ENCODE peak calls at places on chromosomes 12 and 14, in ten cellular contexts. J, S, T, E, L, W, A, N, O and U are unnamed samples. For H3K4me1 and H3K9me3, the result is how much of the 10 kb centered on the place peaks cover.

GRCh38 chr12:78189656-78190055 is 359.0 kb downstream of the NAV3 start:
- DNase-seq in J (no peak), S (no peak), T (peak), E (no peak), L (no peak), W (no peak), A (no peak), N (no peak), O (no peak), U (no peak)

GRCh38 chr12:62472472-62472871 is 5.8 kb downstream of the MON2 start:
- DNase-seq in J (no peak), S (no peak), T (peak), E (no peak), L (no peak), W (peak), A (no peak), N (peak), O (no peak), U (no peak)

GRCh38 chr12:24304285-24304684 is 354.8 kb upstream of the SOX5 start:
- DNase-seq in J (no peak), S (no peak), T (no peak), E (no peak), L (no peak), W (no peak), A (no peak), N (no peak), O (no peak), U (no peak)

GRCh38 chr12:110971189-110971920 is 51.0 kb upstream of the MYL2 start:
- DNase-seq in J (no peak), S (no peak), T (no peak), E (no peak), L (no peak), W (peak), A (no peak), N (no peak), O (no peak), U (no peak)

GRCh38 chr14:55052259-55052930 is 948 bp downstream of the MAPK1IP1L start:
- DNase-seq in J (no peak), S (no peak), T (peak), E (peak), L (no peak), W (no peak), A (no peak), N (no peak), O (no peak), U (no peak)

GRCh38 chr12:6603095-6603567 is 4.0 kb downstream of the CHD4 start:
- DNase-seq in J (no peak), S (no peak), T (peak), E (no peak), L (peak), W (peak), A (peak), N (peak), O (peak), U (peak)

GRCh38 chr12:132218519-132218860 is 74.2 kb downstream of the NOC4L start:
- DNase-seq in J (no peak), S (no peak), T (no peak), E (no peak), L (no peak), W (no peak), A (peak), N (no peak), O (no peak), U (no peak)

GRCh38 chr12:124097681-124098080 is 124.7 kb downstream of the ZNF664 start:
- DNase-seq in J (no peak), S (no peak), T (peak), E (no peak), L (no peak), W (no peak), A (no peak), N (no peak), O (no peak), U (no peak)

GRCh38 chr12:67534046-67534445 is 114.5 kb upstream of the DYRK2 start:
- DNase-seq in J (no peak), S (no peak), T (no peak), E (no peak), L (no peak), W (no peak), A (no peak), N (no peak), O (no peak), U (no peak)

GRCh38 chr12:14948672-14949071 is 10.3 kb upstream of the ERP27 start:
- DNase-seq in J (no peak), S (peak), T (peak), E (no peak), L (peak), W (peak), A (no peak), N (no peak), O (peak), U (no peak)

GRCh38 chr14:52076334-52076733 is 7.5 kb upstream of the NID2 start:
- DNase-seq in J (no peak), S (no peak), T (peak), E (no peak), L (no peak), W (no peak), A (peak), N (no peak), O (no peak), U (peak)

GRCh38 chr12:1583421-1584078 is 10.8 kb downstream of the FBXL14 start:
- DNase-seq in J (no peak), S (peak), T (peak), E (peak), L (peak), W (peak), A (peak), N (peak), O (peak), U (no peak)

GRCh38 chr12:24200013-24200412 is 250.5 kb upstream of the SOX5 start:
- DNase-seq in J (no peak), S (no peak), T (no peak), E (no peak), L (no peak), W (no peak), A (no peak), N (no peak), O (no peak), U (no peak)

GRCh38 chr14:58871972-58872530 is 234.3 kb downstream of the DACT1 start:
- DNase-seq in J (no peak), S (no peak), T (peak), E (no peak), L (no peak), W (no peak), A (no peak), N (no peak), O (no peak), U (no peak)

GRCh38 chr12:19988457-19988856 is 379.9 kb upstream of the PDE3A start:
- DNase-seq in J (no peak), S (no peak), T (peak), E (no peak), L (no peak), W (no peak), A (no peak), N (peak), O (no peak), U (no peak)

GRCh38 chr14:104548802-104549535 is 30.6 kb upstream of the C14orf180 start:
- DNase-seq in J (no peak), S (no peak), T (no peak), E (no peak), L (no peak), W (no peak), A (no peak), N (no peak), O (no peak), U (peak)

GRCh38 chr12:94571556-94571955 is 78.8 kb downstream of the TMCC3 start:
- DNase-seq in J (peak), S (no peak), T (peak), E (peak), L (no peak), W (peak), A (no peak), N (no peak), O (no peak), U (peak)

GRCh38 chr14:51360592-51360991 is 120.5 kb downstream of the TMX1 start:
- DNase-seq in J (no peak), S (no peak), T (no peak), E (no peak), L (no peak), W (no peak), A (no peak), N (no peak), O (no peak), U (no peak)

GRCh38 chr12:13234045-13234641 is 37.6 kb downstream of the EMP1 start:
- DNase-seq in J (no peak), S (no peak), T (peak), E (peak), L (peak), W (peak), A (no peak), N (peak), O (peak), U (peak)

GRCh38 chr12:58794859-58795258 is 125.4 kb downstream of the LRIG3 start:
- DNase-seq in J (no peak), S (no peak), T (no peak), E (no peak), L (no peak), W (no peak), A (no peak), N (no peak), O (no peak), U (no peak)

GRCh38 chr12:42666671-42667243 is 77.2 kb upstream of the PRICKLE1 start:
- DNase-seq in J (peak), S (no peak), T (no peak), E (no peak), L (no peak), W (peak), A (no peak), N (peak), O (no peak), U (no peak)

GRCh38 chr14:26522985-26523384 is 74.8 kb downstream of the NOVA1 start:
- DNase-seq in J (no peak), S (no peak), T (peak), E (no peak), L (no peak), W (no peak), A (no peak), N (no peak), O (no peak), U (no peak)

GRCh38 chr12:57133013-57133569 is 4.8 kb downstream of the LRP1 start:
- DNase-seq in J (no peak), S (no peak), T (peak), E (no peak), L (no peak), W (peak), A (no peak), N (peak), O (no peak), U (no peak)

DNA sequence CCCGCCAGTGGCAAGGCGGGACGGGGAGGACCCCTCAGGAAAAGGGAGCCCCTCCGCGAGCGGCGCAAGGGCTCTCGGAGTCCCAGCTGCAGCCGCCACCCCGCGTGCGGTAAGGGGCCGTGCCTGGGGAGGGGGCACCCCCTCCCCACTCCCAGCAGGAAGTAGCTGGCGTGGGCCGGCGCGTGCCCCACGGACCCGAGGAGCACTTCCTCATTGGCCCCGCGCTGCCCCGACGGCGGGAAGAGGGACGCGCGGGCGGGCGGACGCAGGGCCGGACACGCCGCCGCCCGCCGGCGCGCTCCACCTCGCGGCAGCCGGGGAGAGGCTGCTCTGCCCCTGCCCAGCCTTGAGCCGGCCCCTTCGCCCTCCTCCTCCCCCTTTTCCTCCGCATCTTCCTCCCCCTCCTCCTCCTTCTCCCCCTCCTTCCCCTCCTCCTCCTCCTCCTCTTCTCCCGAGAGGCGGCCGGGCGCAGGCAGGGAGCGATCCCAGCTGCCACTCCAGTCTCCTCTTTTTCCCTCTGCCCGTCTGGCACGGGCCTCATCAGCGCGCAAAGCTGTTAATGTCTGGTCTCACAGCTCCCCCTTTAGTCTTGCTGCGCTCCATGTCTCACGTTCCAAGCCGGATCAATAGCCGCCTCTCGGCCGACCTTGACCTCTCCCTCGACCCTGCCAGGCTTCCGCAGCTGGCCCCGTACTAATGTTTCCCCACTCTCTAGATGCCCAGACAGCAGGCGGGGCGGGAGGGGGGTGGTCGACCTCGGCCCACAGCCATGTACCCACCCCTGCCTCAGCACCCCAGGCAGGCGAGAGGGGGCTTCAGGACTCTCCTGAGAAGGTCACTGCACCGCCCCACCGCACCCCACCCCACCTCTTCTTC is 2.6 kb upstream of the BCL11B start:
- DNase-seq in J (peak), S (no peak), T (peak), E (peak), L (no peak), W (peak), A (no peak), N (peak), O (peak), U (peak)
- H3K4me3 ChIP-seq in J (peak), S (no peak), T (peak), E (peak), L (no peak), W (peak), A (no peak), N (peak), O (peak), U (peak)

GRCh38 chr14:61565836-61566536 is 129.3 kb upstream of the HIF1A start:
- DNase-seq in J (no peak), S (no peak), T (peak), E (no peak), L (no peak), W (no peak), A (no peak), N (no peak), O (no peak), U (no peak)
- H3K4me1 ChIP-seq in J (half or more), S (under half), T (half or more), E (half or more), L (half or more), W (under half), A (under half), N (under half), O (under half), U (under half)

GRCh38 chr12:38152816-38153736 is 163.5 kb upstream of the ALG10B start:
- DNase-seq in J (no peak), S (no peak), T (no peak), E (no peak), L (no peak), W (no peak), A (peak), N (no peak), O (no peak), U (peak)
- H3K9me3 ChIP-seq in J (under half), S (under half), T (under half), E (under half), L (under half), W (under half), A (under half), N (under half), O (under half), U (under half)

DNA sequence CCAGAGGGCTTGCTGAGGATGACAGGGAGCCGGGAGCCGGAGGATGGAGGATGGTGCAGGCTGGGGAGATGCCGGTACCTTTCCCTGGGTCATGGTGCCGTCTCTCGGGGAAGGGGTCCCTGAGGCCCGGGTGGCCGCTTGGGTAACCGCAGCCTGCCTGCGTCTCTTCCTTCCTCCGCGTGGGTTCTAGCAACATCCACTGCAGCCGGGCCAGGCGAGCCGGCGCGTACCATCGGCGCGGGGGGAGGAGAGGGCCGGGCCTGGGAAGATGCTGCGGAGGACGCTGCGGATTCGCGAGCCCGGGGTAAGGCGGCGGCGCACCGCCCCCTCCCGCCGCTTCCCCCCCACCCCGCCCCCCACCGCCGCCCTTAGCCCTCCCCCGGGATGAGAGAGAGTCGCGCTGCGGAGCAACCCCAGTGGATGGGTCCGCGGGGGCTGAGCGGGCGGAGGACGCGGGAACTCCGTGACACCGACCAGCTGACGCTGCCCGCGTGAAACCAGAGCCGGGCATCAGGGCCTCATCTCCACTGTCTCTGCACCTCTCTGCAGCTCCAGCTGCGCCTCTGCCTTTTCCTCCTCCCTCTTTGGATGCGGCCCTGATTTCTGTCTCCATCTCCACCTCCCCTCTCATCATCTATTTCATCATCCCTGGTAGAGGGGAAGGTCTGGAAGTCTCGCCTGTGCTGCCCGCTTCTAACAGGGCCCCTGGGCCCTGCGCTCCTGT is at the start of gene FAIM2:
- DNase-seq in J (peak), S (no peak), T (peak), E (no peak), L (no peak), W (peak), A (peak), N (peak), O (peak), U (peak)
- H3K4me3 ChIP-seq in J (no peak), S (peak), T (peak), E (no peak), L (no peak), W (no peak), A (peak), N (peak), O (no peak), U (peak)

GRCh38 chr12:120833849-120834248 is 70.3 kb downstream of the SPPL3 start:
- DNase-seq in J (no peak), S (peak), T (peak), E (no peak), L (no peak), W (no peak), A (no peak), N (no peak), O (no peak), U (no peak)

GRCh38 chr12:120836119-120836684 is 68.0 kb downstream of the SPPL3 start:
- DNase-seq in J (no peak), S (no peak), T (no peak), E (no peak), L (no peak), W (no peak), A (no peak), N (no peak), O (no peak), U (no peak)

GRCh38 chr12:120834489-120835303 is 69.5 kb downstream of the SPPL3 start:
- DNase-seq in J (no peak), S (no peak), T (no peak), E (no peak), L (no peak), W (no peak), A (no peak), N (no peak), O (no peak), U (no peak)

GRCh38 chr12:120835657-120836056 is 68.5 kb downstream of the SPPL3 start:
- DNase-seq in J (no peak), S (no peak), T (no peak), E (no peak), L (no peak), W (no peak), A (no peak), N (no peak), O (no peak), U (no peak)

GRCh38 chr12:120835304-120835612 is 68.9 kb downstream of the SPPL3 start:
- DNase-seq in J (no peak), S (no peak), T (no peak), E (no peak), L (no peak), W (no peak), A (no peak), N (no peak), O (no peak), U (no peak)
- H3K4me1 ChIP-seq in J (under half), S (half or more), T (under half), E (under half), L (under half), W (under half), A (under half), N (under half), O (under half), U (under half)

GRCh38 chr12:90211017-90211416 is 502.4 kb upstream of the ATP2B1 start:
- DNase-seq in J (no peak), S (no peak), T (peak), E (peak), L (no peak), W (no peak), A (no peak), N (no peak), O (no peak), U (no peak)
- H3K9me3 ChIP-seq in J (under half), S (under half), T (under half), E (under half), L (under half), W (under half), A (under half), N (under half), O (under half), U (under half)

DNA sequence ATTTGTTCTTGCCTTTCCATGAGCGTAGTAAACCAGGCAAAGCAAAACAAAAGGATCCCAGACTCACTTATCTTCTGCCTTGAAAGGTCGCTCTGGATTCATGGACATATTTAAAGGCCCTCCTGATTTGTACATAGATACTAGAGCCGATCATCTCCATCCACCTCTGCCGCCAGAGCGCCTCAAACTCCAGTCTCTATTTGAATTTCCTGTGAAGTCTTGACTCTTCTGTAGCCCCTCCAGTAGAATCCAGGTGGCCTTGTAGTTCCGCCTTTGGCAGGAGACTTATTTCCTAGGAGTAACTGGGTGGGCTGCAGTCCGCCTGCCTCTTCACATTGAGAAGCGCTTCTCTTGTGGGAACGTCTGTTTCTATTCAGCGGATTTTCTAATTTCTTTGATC is 8.8 kb upstream of the SIX1 start:
- DNase-seq in J (no peak), S (no peak), T (no peak), E (no peak), L (peak), W (peak), A (no peak), N (peak), O (no peak), U (no peak)
- H3K4me3 ChIP-seq in J (no peak), S (peak), T (peak), E (no peak), L (peak), W (peak), A (no peak), N (peak), O (no peak), U (peak)

GRCh38 chr14:73133795-73134194 is 2.5 kb upstream of the PSEN1 start:
- DNase-seq in J (no peak), S (no peak), T (no peak), E (no peak), L (peak), W (no peak), A (no peak), N (no peak), O (no peak), U (no peak)
- H3K4me1 ChIP-seq in J (under half), S (under half), T (under half), E (under half), L (under half), W (under half), A (under half), N (under half), O (under half), U (under half)